ENCODE peak calls at places on chromosomes 7 and 10, in nine cellular contexts. Y is AG04450, A is neural progenitor cell, D is BJ, F is cardiac muscle cell, R is right atrium auricular region, G is A549, J is fibroblast of mammary gland, O is MM.1S. P is an unnamed sample.

GRCh38 chr7:82257118-82257695 is 186.4 kb downstream of the CACNA2D1 start:
- DNase-seq in D (no peak), F (no peak), O (no peak), G (no peak), J (no peak), R (no peak), Y (no peak), A (no peak), P (no peak)

GRCh38 chr7:66204822-66205735 is at the start of gene TPST1:
- DNase-seq in D (peak; percentile 39), O (peak; percentile 89), F (peak; percentile 96), Y (peak; percentile 59), G (peak; percentile 96), A (peak; percentile 98), J (peak; percentile 77), R (peak; percentile 89), P (peak; percentile 44)

GRCh38 chr7:82444220-82445049 is 858 bp upstream of the CACNA2D1 start:
- DNase-seq in F (peak; percentile 28), D (no peak), G (peak; percentile 61), J (no peak), O (peak; percentile 54), R (no peak), A (peak; percentile 64), Y (no peak), P (no peak)

GRCh38 chr10:42962120-42962901 is 114.6 kb upstream of the RET start:
- DNase-seq in F (no peak), G (no peak), Y (no peak), D (no peak), R (peak; percentile 18), O (no peak), A (no peak), J (no peak), P (no peak)

GRCh38 chr10:122124808-122125207 is 135.8 kb downstream of the TACC2 start:
- DNase-seq in D (no peak), Y (no peak), O (no peak), G (no peak), A (no peak), J (no peak), R (no peak), F (no peak), P (no peak)

GRCh38 chr10:97888641-97889262 is 39.1 kb downstream of the GOLGA7B start:
- DNase-seq in F (no peak), D (no peak), G (peak; percentile 86), J (peak; percentile 67), A (peak; percentile 38), R (no peak), Y (no peak), O (no peak), P (no peak)

GRCh38 chr7:155809947-155810606 is 2.2 kb downstream of the SHH start:
- DNase-seq in F (no peak), J (no peak), D (no peak), R (no peak), G (no peak), Y (no peak), O (no peak), A (peak; percentile 50), P (no peak)

GRCh38 chr7:18395868-18396267 is 99.7 kb upstream of the HDAC9 start:
- DNase-seq in G (no peak), A (no peak), R (no peak), D (no peak), O (no peak), Y (no peak), F (no peak), J (no peak), P (no peak)

GRCh38 chr7:135320277-135320676 is 86.6 kb downstream of the STRA8 start:
- DNase-seq in R (peak; percentile 82), F (peak; percentile 49), G (no peak), Y (peak; percentile 58), O (no peak), J (peak; percentile 82), A (no peak), D (no peak), P (no peak)

GRCh38 chr7:74575083-74575803 is 82.3 kb upstream of the GTF2I start:
- DNase-seq in R (no peak), O (no peak), Y (no peak), D (no peak), J (peak; percentile 41), F (no peak), A (no peak), G (peak; percentile 83), P (no peak)

GRCh38 chr10:27658788-27659187 is 86.8 kb downstream of the MKX start:
- DNase-seq in D (no peak), O (no peak), J (peak; percentile 70), A (no peak), F (no peak), Y (no peak), G (no peak), R (no peak), P (no peak)

DNA sequence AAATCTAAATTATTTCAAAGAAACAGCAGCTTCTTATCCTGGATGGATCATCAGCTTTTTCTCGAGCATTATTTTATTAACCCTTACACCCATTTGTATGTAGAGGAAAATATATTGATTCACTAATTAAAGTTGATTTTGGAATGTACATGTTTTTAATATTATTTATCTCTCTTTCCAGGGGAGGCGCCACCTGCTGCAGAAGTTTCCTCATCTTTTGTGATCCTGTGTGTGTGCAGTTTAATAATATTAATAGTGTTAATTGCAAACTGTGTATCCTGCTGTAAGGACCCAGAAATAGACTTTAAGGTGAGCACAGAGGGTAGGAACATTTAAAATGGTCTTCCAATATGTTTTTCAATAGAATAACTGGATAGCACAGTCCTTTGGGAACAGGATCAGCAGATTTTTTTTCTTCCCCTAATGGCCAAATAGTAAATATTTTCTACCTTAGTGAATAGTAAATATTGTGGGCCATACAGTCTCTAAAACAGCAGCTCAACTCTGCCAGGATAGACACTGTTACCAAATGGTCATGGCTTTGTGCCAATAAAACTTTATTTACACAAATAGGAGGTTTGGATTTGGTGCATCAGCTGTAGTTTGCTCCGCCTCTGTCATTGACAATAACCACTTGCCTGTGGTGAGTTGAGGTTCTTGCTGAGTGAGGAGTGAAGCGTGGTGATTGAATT is 30.6 kb downstream of the LMTK2 start:
- DNase-seq in F (no peak), Y (no peak), J (no peak), G (no peak), O (no peak), D (no peak), R (no peak), A (no peak), P (no peak)
- TF ChIP-seq CTCF in F (no peak), Y (no peak), J (no peak), G (no peak), O (no peak), D (no peak), R (no peak), A (no peak), P (no peak)

GRCh38 chr10:5073659-5074058 is 20.6 kb upstream of the AKR1C3 start:
- DNase-seq in J (no peak), R (no peak), F (no peak), Y (no peak), D (no peak), O (no peak), G (no peak), A (no peak), P (no peak)

GRCh38 chr10:5076615-5077014 is 17.6 kb upstream of the AKR1C3 start:
- DNase-seq in D (no peak), O (no peak), G (no peak), F (no peak), J (peak; percentile 36), A (no peak), R (no peak), Y (no peak), P (no peak)

GRCh38 chr10:5070648-5071410 is 23.4 kb upstream of the AKR1C3 start:
- DNase-seq in F (no peak), Y (no peak), A (no peak), J (peak; percentile 61), O (no peak), R (no peak), G (no peak), D (no peak), P (no peak)

GRCh38 chr10:5068274-5069017 is 25.8 kb upstream of the AKR1C3 start:
- DNase-seq in A (no peak), R (no peak), J (no peak), O (no peak), G (no peak), F (no peak), Y (no peak), D (no peak), P (no peak)

DNA sequence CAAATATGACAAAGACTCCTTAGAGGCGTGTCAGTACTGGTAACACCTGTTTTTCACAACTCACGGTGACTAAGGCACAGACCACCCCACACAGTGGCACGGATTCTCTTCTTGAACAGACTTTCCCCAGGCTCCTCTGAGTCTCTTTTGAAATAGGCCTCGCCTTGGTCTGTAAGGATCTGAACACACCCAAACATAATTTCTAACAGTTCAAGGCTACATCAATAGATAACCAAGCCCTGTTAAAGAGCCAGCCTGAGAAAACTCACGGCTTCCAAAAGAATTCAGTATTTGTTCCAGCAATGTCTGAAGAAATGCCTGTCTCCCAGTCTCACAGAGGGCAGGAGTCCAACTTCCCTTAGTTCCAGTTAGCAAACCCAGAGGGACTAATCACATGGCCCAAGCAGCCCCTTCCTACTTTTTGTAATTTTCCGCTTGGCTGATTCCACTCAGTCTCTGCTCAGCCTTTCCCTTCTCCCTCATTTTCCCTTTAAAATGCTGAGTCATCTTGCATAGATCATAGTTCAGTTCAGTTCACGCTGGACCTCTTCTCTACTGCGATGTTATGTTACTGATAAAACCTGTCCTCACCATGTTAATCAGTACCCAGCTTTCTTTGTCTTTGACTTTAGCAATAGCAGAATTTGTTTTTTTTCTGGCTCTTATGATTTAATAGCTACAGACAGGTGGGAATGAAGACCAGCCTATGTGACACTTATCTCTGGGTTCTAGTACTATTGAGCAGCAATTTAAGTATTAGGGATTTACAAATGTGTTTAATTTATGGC is 22.6 kb upstream of the AKR1C3 start:
- DNase-seq in O (no peak), J (peak; percentile 97), A (peak; percentile 64), Y (peak; percentile 26), F (peak; percentile 72), R (peak; percentile 92), G (peak; percentile 68), D (no peak), P (no peak)
- H3K4me3 ChIP-seq in O (no peak overlapping the region), J (no peak overlapping the region), A (no peak overlapping the region), Y (no peak overlapping the region), F (no peak overlapping the region), R (no peak overlapping the region), G (no peak overlapping the region), D (no peak overlapping the region), P (no peak overlapping the region)

GRCh38 chr10:101646369-101646768 is 48.6 kb downstream of the FBXW4 start:
- DNase-seq in O (no peak), F (no peak), A (no peak), Y (no peak), G (no peak), J (no peak), R (peak; percentile 63), D (no peak), P (no peak)
- TF ChIP-seq CTCF in O (no peak), F (no peak), A (no peak), Y (no peak), G (no peak), J (no peak), R (no peak), D (no peak), P (no peak)

GRCh38 chr7:80499350-80499955 is 12.4 kb downstream of the GNAT3 start:
- DNase-seq in R (peak; percentile 68), J (peak; percentile 92), F (peak; percentile 18), G (no peak), O (no peak), Y (peak; percentile 86), A (no peak), D (peak; percentile 84), P (no peak)
- H3K4me3 ChIP-seq in R (no peak overlapping the region), J (no peak overlapping the region), F (no peak overlapping the region), G (no peak overlapping the region), O (no peak overlapping the region), Y (no peak overlapping the region), A (no peak overlapping the region), D (no peak overlapping the region), P (no peak overlapping the region)

P was measured in GM12864.